ENCODE peak calls at places on chromosomes 3 and 15, in five cellular contexts. C, D, W, R and M are unnamed samples.

GRCh38 chr3:40096561-40097506 is 212.7 kb upstream of the EIF1B start:
- DNase-seq in W (no peak), D (no peak), C (no peak), R (no peak), M (no peak)

GRCh38 chr3:60403866-60404265 is 847.4 kb downstream of the FHIT start:
- DNase-seq in D (no peak), R (no peak), W (no peak), C (no peak), M (no peak)

GRCh38 chr15:81792646-81793045 is 253.2 kb downstream of the MEX3B start:
- DNase-seq in C (no peak), D (no peak), R (no peak), W (no peak), M (no peak)

GRCh38 chr3:129441782-129442181 is 1.8 kb downstream of the IFT122 start:
- DNase-seq in W (no peak), C (no peak), D (no peak), R (no peak), M (no peak)

GRCh38 chr3:21407743-21408142 is 343.3 kb downstream of the ZNF385D start:
- DNase-seq in C (no peak), R (no peak), D (no peak), W (no peak), M (no peak)

GRCh38 chr3:139770577-139770976 is 92.8 kb upstream of the NMNAT3 start:
- DNase-seq in R (no peak), W (no peak), C (no peak), D (no peak), M (no peak)

GRCh38 chr15:50358805-50359204 is 3.8 kb upstream of the GABPB1 start:
- DNase-seq in W (no peak), C (peak), D (no peak), R (no peak), M (peak)

GRCh38 chr3:99614768-99615167 is 23.6 kb upstream of the COL8A1 start:
- DNase-seq in D (no peak), R (no peak), W (no peak), C (no peak), M (no peak)

GRCh38 chr15:80662129-80662528 is 33.0 kb upstream of the ABHD17C start:
- DNase-seq in C (no peak), W (no peak), R (no peak), D (no peak), M (no peak)

GRCh38 chr3:195001961-195002861 is 268.7 kb downstream of the XXYLT1 start:
- DNase-seq in W (peak), R (peak), D (peak), C (peak), M (peak)

GRCh38 chr3:52121459-52121795 is 32.8 kb downstream of the POC1A start:
- DNase-seq in R (no peak), C (no peak), D (no peak), W (peak), M (no peak)

GRCh38 chr15:94107652-94108051 is 123.7 kb upstream of the MCTP2 start:
- DNase-seq in R (no peak), W (no peak), C (no peak), D (no peak), M (no peak)

GRCh38 chr15:67857220-67857619 is 17.4 kb upstream of the RNU6-1 start:
- DNase-seq in D (no peak), C (no peak), R (no peak), W (no peak), M (no peak)